ENCODE peak calls at places on chromosomes 7 and 10, in ten cellular contexts. J is CD8-positive, alpha-beta T cell; L is mammary epithelial cell; G is brain microvascular endothelial cell; P is B cell; Y is tibial nerve; Q is PC-9; C is AG10803; V is epithelial cell of esophagus; W is cardiac muscle cell. M is an unnamed sample.

GRCh38 chr7:95444796-95445195 is 10.0 kb upstream of the PON2 start:
- DNase-seq in V (no peak), Y (no peak), Q (no peak), J (no peak), W (no peak), C (no peak), L (no peak), G (no peak), P (no peak), M (no peak)

GRCh38 chr7:100584677-100585510 is 1.0 kb downstream of the LRCH4 start:
- DNase-seq in V (peak; percentile 64), J (no peak), Y (no peak), P (no peak), C (peak; percentile 46), Q (peak; percentile 91), G (peak; percentile 70), W (peak; percentile 95), L (peak; percentile 51), M (peak; percentile 37)

GRCh38 chr10:51180141-51180540 is 105.9 kb downstream of the PRKG1 start:
- DNase-seq in C (no peak), L (no peak), W (no peak), V (no peak), J (no peak), P (no peak), Q (no peak), G (no peak), Y (no peak), M (no peak)

GRCh38 chr10:82922755-82923154 is 1047.8 kb downstream of the NRG3 start:
- DNase-seq in C (no peak), L (no peak), V (no peak), Q (no peak), G (no peak), J (no peak), P (no peak), Y (no peak), W (no peak), M (no peak)

GRCh38 chr10:54800677-54801480 is at the start of gene PCDH15:
- DNase-seq in G (no peak), V (peak; percentile 63), C (no peak), Q (peak; percentile 3), P (no peak), Y (no peak), W (peak; percentile 24), L (peak; percentile 26), J (no peak), M (no peak)

GRCh38 chr7:514651-515598 is 4.7 kb downstream of the PDGFA start:
- DNase-seq in W (peak; percentile 33), L (peak; percentile 79), C (no peak), V (peak; percentile 85), G (peak; percentile 57), P (no peak), Q (no peak), J (no peak), Y (no peak), M (no peak)

GRCh38 chr10:91643700-91644099 is 10.8 kb upstream of the PPP1R3C start:
- DNase-seq in P (no peak), Y (no peak), W (peak; percentile 21), Q (peak; percentile 20), J (no peak), L (peak; percentile 37), G (no peak), V (peak; percentile 57), C (no peak), M (no peak)

GRCh38 chr10:126592901-126593300 is 77.6 kb downstream of the C10orf90 start:
- DNase-seq in G (no peak), C (no peak), Q (no peak), W (no peak), Y (no peak), J (no peak), L (no peak), P (no peak), V (no peak), M (no peak)

GRCh38 chr10:118971876-118972275 is 57.6 kb upstream of the NANOS1 start:
- DNase-seq in V (no peak), J (no peak), L (no peak), Q (no peak), G (no peak), Y (no peak), C (no peak), P (no peak), W (no peak), M (no peak)

GRCh38 chr10:118973744-118974143 is 55.8 kb upstream of the NANOS1 start:
- DNase-seq in Q (no peak), Y (no peak), G (no peak), L (no peak), W (no peak), V (no peak), C (no peak), P (no peak), J (no peak), M (no peak)

GRCh38 chr10:118970770-118971169 is 58.7 kb upstream of the NANOS1 start:
- DNase-seq in L (no peak), P (no peak), Y (no peak), J (no peak), Q (no peak), V (no peak), C (no peak), G (no peak), W (no peak), M (peak; percentile 30)

GRCh38 chr10:118969014-118969413 is 60.5 kb upstream of the NANOS1 start:
- DNase-seq in Y (no peak), J (no peak), V (no peak), W (no peak), P (no peak), C (no peak), L (no peak), Q (no peak), G (no peak), M (no peak)

DNA sequence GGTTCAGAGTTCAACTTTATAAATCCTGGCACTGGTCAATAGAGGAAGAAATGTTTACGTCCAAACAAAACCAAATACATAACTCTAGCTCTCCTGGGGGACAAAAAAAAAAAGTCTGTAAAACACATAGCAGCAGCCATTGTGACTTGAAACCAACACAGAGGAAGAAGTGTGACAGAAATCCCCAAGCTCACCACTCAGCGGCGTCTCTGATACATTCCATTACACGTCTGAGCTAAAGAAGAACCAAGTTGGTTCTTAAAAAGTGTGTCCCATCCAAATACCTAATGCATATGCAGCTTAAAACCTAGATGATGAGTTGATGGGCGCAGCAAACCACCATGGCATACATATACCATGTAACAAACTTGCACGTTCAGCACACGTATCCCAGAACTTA is 58.3 kb upstream of the NANOS1 start:
- DNase-seq in P (no peak), Y (no peak), L (no peak), G (no peak), V (no peak), W (no peak), C (no peak), J (no peak), Q (no peak), M (no peak)
- TF ChIP-seq CTCF in P (no peak), Y (no peak), L (no peak), G (peak; percentile 3), V (no peak), W (no peak), C (no peak), J (no peak), Q (no peak), M (peak; percentile 12)

GRCh38 chr7:44965937-44966730 is 12.7 kb downstream of the MYO1G start:
- DNase-seq in W (no peak), Q (no peak), Y (no peak), P (no peak), G (no peak), L (no peak), C (no peak), V (no peak), J (no peak), M (no peak)

GRCh38 chr7:44964831-44965440 is 13.9 kb downstream of the MYO1G start:
- DNase-seq in C (no peak), L (no peak), G (no peak), W (no peak), J (no peak), P (peak; percentile 48), Q (no peak), Y (no peak), V (no peak), M (no peak)

GRCh38 chr7:44966731-44967538 is 11.9 kb downstream of the MYO1G start:
- DNase-seq in Y (no peak), W (no peak), G (no peak), J (no peak), C (no peak), P (no peak), L (no peak), Q (peak; percentile 37), V (no peak), M (no peak)

GRCh38 chr7:44964384-44964830 is 14.4 kb downstream of the MYO1G start:
- DNase-seq in Q (no peak), G (no peak), J (no peak), W (no peak), C (no peak), L (no peak), P (no peak), V (peak; percentile 24), Y (no peak), M (no peak)

GRCh38 chr7:44965441-44965903 is 13.3 kb downstream of the MYO1G start:
- DNase-seq in V (no peak), J (no peak), W (no peak), P (peak; percentile 26), C (no peak), L (no peak), Q (no peak), Y (no peak), G (no peak), M (no peak)
- TF ChIP-seq CTCF in V (no peak), J (no peak), W (no peak), P (no peak), C (no peak), L (no peak), Q (no peak), Y (no peak), G (no peak), M (no peak)

DNA sequence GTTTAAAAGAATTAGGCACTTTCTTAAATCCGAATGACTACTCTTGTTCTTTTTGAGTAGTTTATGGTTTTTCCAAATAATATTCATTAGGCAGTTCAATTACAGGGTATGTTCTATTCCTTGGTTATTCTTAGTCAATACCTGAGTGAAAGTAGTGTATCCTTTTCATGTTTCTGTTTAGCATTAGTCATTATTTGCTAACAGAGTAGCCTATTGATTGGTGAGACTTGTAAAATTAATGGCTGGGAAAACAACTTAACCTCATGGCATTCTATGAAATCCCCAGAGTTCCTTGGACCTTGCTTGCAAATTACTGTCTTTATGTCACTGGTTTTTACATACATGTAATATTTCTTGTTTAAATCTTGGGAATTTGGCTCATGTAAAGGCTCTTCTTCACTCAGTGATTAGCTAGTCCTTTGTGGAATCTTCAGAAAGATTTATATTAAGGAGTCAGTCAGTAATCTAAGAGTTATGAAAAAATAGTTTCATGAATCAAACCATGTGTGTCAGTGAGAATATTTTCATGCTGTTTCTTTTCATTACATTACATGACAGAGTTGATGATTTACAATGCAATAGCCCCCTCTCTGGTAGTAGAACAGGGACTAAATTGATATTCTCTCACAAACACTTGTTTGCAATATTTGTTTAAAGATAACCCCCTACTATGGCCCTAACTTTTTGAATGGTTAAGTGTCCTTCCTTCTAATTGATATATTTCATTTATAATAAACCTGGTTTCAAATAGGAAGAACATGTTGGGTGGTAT is 81.5 kb upstream of the LRRTM3 start:
- DNase-seq in Q (no peak), J (no peak), V (no peak), G (no peak), Y (no peak), W (peak; percentile 13), P (no peak), C (no peak), L (no peak), M (no peak)
- TF ChIP-seq CTCF in Q (no peak), J (no peak), V (no peak), G (peak; percentile 11), Y (no peak), W (no peak), P (no peak), C (no peak), L (peak; percentile 10), M (no peak)

DNA sequence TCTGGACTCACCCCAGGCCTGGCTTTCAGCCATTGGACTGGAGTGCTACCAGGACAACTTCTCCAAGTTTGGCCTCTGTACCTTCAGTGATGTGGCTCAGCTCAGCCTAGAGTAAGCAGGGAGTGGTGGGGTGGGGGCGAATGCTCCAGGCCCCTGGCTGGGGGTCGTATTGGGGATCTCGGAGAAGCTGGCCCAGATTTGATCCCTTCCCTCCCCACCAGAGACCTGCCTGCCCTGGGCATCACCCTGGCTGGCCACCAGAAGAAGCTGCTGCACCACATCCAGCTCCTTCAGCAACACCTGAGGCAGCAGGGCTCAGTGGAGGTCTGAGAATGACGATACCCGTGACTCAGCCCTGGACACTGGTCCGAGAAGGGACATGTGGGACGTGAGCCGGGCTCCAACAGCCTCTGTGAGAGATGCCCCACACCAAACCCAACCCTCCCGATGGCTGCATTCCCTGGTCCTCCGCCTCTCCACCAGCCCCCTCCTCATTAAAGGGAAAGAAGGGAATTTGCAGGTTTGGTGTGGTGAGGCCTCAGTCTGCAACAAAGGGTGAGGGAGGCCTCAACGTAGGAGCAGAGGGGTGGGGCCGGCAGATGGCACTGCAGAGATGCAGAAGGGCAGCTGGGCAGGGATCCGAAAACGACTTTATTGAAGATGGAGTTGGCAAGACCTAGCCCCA is 14.8 kb downstream of the TRPV6 start:
- DNase-seq in J (no peak), C (no peak), V (no peak), Y (no peak), P (no peak), L (no peak), Q (no peak), G (no peak), W (no peak), M (peak; percentile 43)
- TF ChIP-seq CTCF in J (no peak), C (no peak), V (no peak), Y (no peak), P (no peak), L (no peak), Q (no peak), G (no peak), W (no peak), M (no peak)

M was measured in psoas muscle.